ENCODE peak calls at places on chromosomes 6 and 20, in ten cellular contexts. E is neuronal stem cell, R is mammary epithelial cell, J is uterus, K is ovary, G is suprapubic skin, N is MM.1S, M is neural progenitor cell, D is mucosa of descending colon, O is cardiac muscle cell. Q is an unnamed sample. For H3K4me1, the result is how much of the 10 kb centered on the place peaks cover.

GRCh38 chr20:51978081-51978501 is 175.8 kb upstream of the SALL4 start:
- DNase-seq in D (no peak), O (no peak), R (no peak), N (peak), J (no peak), K (no peak), E (no peak), M (no peak), G (no peak), Q (no peak)

GRCh38 chr20:50478162-50479036 is 31.8 kb upstream of the PTPN1 start:
- DNase-seq in O (peak), M (peak), G (peak), D (peak), R (peak), J (peak), N (no peak), K (no peak), E (peak), Q (peak)

GRCh38 chr6:82882363-82883033 is 183.1 kb downstream of the UBE3D start:
- DNase-seq in D (no peak), J (no peak), G (no peak), M (no peak), O (no peak), E (no peak), N (no peak), K (no peak), R (no peak), Q (no peak)

GRCh38 chr6:46704562-46704961 is 16.9 kb downstream of the TDRD6 start:
- DNase-seq in O (peak), J (no peak), R (peak), E (no peak), N (no peak), D (no peak), M (peak), G (no peak), K (no peak), Q (no peak)

GRCh38 chr20:6626805-6627204 is 140.7 kb upstream of the BMP2 start:
- DNase-seq in M (peak), R (no peak), J (no peak), N (no peak), O (no peak), E (no peak), D (no peak), K (no peak), G (no peak), Q (no peak)

GRCh38 chr6:168207421-168208175 is 112.0 kb downstream of the DACT2 start:
- DNase-seq in N (no peak), R (no peak), D (no peak), E (no peak), K (no peak), M (no peak), O (no peak), G (no peak), J (no peak), Q (no peak)

GRCh38 chr20:11796041-11796440 is 121.7 kb upstream of the BTBD3 start:
- DNase-seq in R (no peak), O (no peak), M (no peak), G (no peak), D (no peak), N (no peak), K (no peak), E (no peak), J (no peak), Q (no peak)

GRCh38 chr6:45946887-45947286 is 68.8 kb downstream of the CLIC5 start:
- DNase-seq in M (no peak), N (no peak), J (no peak), K (no peak), G (no peak), R (no peak), O (no peak), E (no peak), D (no peak), Q (no peak)

GRCh38 chr6:1613631-1614447 is 4.1 kb downstream of the FOXC1 start:
- DNase-seq in K (no peak), N (no peak), M (peak), O (peak), R (peak), D (no peak), G (no peak), E (no peak), J (no peak), Q (peak)

GRCh38 chr6:43508481-43509141 is 1.5 kb downstream of the LRRC73 start:
- DNase-seq in J (no peak), D (no peak), O (no peak), M (no peak), K (no peak), G (no peak), R (no peak), E (no peak), N (no peak), Q (no peak)

GRCh38 chr6:155628315-155628714 is 172.7 kb upstream of the NOX3 start:
- DNase-seq in J (no peak), R (no peak), E (no peak), N (no peak), K (no peak), M (no peak), G (no peak), D (no peak), O (no peak), Q (no peak)

GRCh38 chr20:37933797-37934633 is 31.1 kb downstream of the VSTM2L start:
- DNase-seq in R (no peak), G (no peak), D (no peak), E (no peak), M (no peak), J (no peak), K (no peak), N (no peak), O (no peak), Q (no peak)

GRCh38 chr6:158041788-158042187 is 60.1 kb downstream of the SYNJ2 start:
- DNase-seq in E (no peak), N (no peak), O (no peak), G (no peak), R (no peak), J (no peak), M (no peak), K (no peak), D (peak), Q (no peak)

GRCh38 chr6:158042245-158042798 is 60.7 kb downstream of the SYNJ2 start:
- DNase-seq in J (peak), M (no peak), D (peak), N (no peak), O (peak), E (no peak), G (no peak), K (no peak), R (peak), Q (peak)

GRCh38 chr6:158044525-158044888 is 62.8 kb downstream of the SYNJ2 start:
- DNase-seq in N (no peak), O (no peak), M (no peak), K (no peak), E (no peak), R (no peak), G (no peak), J (no peak), D (no peak), Q (no peak)

GRCh38 chr6:158043008-158043407 is 61.3 kb downstream of the SYNJ2 start:
- DNase-seq in E (no peak), J (no peak), G (no peak), D (peak), M (no peak), O (no peak), R (no peak), K (no peak), N (no peak), Q (peak)

GRCh38 chr6:158043586-158044524 is 62.2 kb downstream of the SYNJ2 start:
- DNase-seq in J (no peak), K (no peak), O (peak), R (no peak), E (no peak), N (no peak), G (no peak), D (peak), M (no peak), Q (peak)
- H3K4me1 ChIP-seq in J (under half), K (under half), O (under half), R (half or more), E (under half), N (under half), G (half or more), D (under half), M (under half), Q (half or more)

DNA sequence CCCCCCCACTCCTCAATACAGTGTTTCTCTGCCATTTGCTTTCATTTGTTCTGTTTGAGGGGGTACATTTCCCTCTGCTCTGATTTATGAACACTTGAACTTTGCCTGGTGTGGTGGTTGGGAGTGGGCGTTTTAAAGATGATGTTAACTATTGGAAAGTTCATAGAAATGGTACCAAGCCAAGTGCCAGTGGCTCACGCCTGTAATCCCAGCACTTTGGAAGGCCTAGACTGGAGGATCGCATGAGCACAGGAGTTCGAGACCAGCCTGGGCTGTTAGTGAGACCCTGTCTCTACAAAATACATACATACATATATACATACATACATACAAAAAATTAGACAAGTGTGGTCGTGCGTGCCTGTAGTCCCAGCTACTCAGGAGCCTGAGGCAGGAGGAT is 1.1 kb downstream of the RAB32 start:
- DNase-seq in E (no peak), D (no peak), J (no peak), O (no peak), R (no peak), N (no peak), G (no peak), K (no peak), M (no peak), Q (no peak)
- H3K4me3 ChIP-seq in E (peak), D (no peak), J (peak), O (peak), R (peak), N (no peak), G (peak), K (peak), M (peak), Q (peak)

GRCh38 chr20:35303382-35303734 is 11.1 kb upstream of the FAM83C start:
- DNase-seq in M (no peak), N (no peak), D (no peak), R (no peak), O (no peak), G (no peak), J (no peak), K (no peak), E (no peak), Q (no peak)

GRCh38 chr20:35306931-35307517 is 14.8 kb upstream of the FAM83C start:
- DNase-seq in E (peak), J (no peak), D (no peak), N (peak), O (peak), G (no peak), R (peak), K (no peak), M (peak), Q (peak)

GRCh38 chr20:35305682-35306556 is 13.7 kb upstream of the FAM83C start:
- DNase-seq in R (peak), G (no peak), E (no peak), O (no peak), N (no peak), M (no peak), K (no peak), J (no peak), D (peak), Q (peak)

GRCh38 chr20:35303735-35304431 is 11.7 kb upstream of the FAM83C start:
- DNase-seq in D (peak), J (peak), K (peak), N (peak), E (peak), M (peak), R (peak), G (no peak), O (peak), Q (peak)

DNA sequence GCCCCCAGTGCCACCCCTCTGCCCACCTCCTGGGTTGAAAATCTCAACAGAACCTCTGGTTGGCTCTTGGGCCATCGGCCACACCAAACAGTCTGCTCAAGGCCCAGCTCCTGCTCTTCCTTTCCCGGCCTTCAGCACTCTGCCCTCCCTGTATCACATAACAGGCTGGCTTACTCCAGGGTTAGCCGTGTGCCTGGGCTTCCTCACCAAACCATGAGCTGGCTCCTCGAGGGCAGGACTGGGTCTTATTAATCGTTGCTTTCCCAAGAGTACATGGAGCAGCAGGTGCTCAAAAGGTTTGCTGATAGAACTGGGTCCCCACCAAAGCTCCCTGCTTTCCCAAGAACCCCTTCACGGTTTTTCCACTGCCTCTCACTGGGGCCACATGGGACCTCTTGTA is 12.7 kb upstream of the FAM83C start:
- DNase-seq in E (no peak), J (no peak), G (no peak), K (no peak), D (no peak), R (no peak), N (no peak), O (no peak), M (no peak), Q (no peak)
- H3K4me1 ChIP-seq in E (under half), J (under half), G (half or more), K (under half), D (under half), R (half or more), N (under half), O (under half), M (under half), Q (under half)

DNA sequence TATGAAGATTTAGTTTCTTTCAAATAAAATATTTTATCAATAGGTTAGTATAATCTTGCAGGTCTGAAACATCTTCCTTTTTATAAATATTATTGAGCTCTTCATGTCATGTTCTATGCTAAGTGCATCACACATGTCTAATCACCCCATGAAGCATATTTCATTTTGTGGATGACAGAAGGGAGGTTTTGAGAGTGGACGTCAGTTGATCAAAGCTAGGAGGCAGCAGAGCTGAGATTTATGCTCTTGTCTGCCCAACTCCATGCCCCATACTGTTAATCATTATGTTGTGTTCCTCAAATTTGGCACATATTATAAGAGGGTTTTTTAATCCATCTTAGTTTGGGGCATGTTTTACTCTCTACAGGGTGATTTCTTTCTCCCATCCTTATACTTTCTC is 22.7 kb downstream of the DSE start:
- DNase-seq in K (no peak), E (no peak), M (no peak), J (no peak), D (no peak), G (no peak), N (no peak), R (no peak), O (no peak), Q (no peak)
- H3K4me3 ChIP-seq in K (no peak), E (no peak), M (no peak), J (no peak), D (no peak), G (no peak), N (no peak), R (no peak), O (no peak), Q (no peak)

GRCh38 chr20:36849333-36850065 is 26.4 kb upstream of the TLDC2 start:
- DNase-seq in G (no peak), M (no peak), E (no peak), D (no peak), O (no peak), R (no peak), K (no peak), N (no peak), J (no peak), Q (no peak)
- H3K4me1 ChIP-seq in G (half or more), M (under half), E (under half), D (under half), O (under half), R (under half), K (under half), N (under half), J (under half), Q (under half)

GRCh38 chr6:161743526-161744196 is 469.8 kb upstream of the AGPAT4 start:
- DNase-seq in J (no peak), E (no peak), M (no peak), N (no peak), K (no peak), D (no peak), O (no peak), R (no peak), G (no peak), Q (no peak)

GRCh38 chr6:161748535-161749386 is 474.9 kb upstream of the AGPAT4 start:
- DNase-seq in M (peak), G (no peak), R (no peak), D (no peak), J (no peak), O (peak), K (no peak), N (no peak), E (peak), Q (no peak)

GRCh38 chr6:161744211-161745067 is 470.6 kb upstream of the AGPAT4 start:
- DNase-seq in R (no peak), M (no peak), K (no peak), D (no peak), G (no peak), N (no peak), O (no peak), E (no peak), J (no peak), Q (no peak)

GRCh38 chr6:161745128-161745527 is 471.3 kb upstream of the AGPAT4 start:
- DNase-seq in J (no peak), R (no peak), M (no peak), N (no peak), E (no peak), K (no peak), G (no peak), D (no peak), O (no peak), Q (no peak)

GRCh38 chr6:161745594-161745993 is 471.7 kb upstream of the AGPAT4 start:
- DNase-seq in E (no peak), J (no peak), M (peak), O (no peak), R (no peak), G (no peak), D (no peak), K (no peak), N (no peak), Q (no peak)
- H3K4me3 ChIP-seq in E (no peak), J (no peak), M (no peak), O (no peak), R (no peak), G (no peak), D (no peak), K (no peak), N (peak), Q (no peak)

GRCh38 chr6:31202259-31203166 is 32.0 kb upstream of the POU5F1 start:
- DNase-seq in G (no peak), O (no peak), J (no peak), K (no peak), N (no peak), M (no peak), E (no peak), D (peak), R (peak), Q (no peak)

GRCh38 chr6:31203345-31203979 is 33.0 kb upstream of the POU5F1 start:
- DNase-seq in D (peak), O (no peak), R (peak), G (no peak), M (no peak), J (peak), K (no peak), E (no peak), N (peak), Q (no peak)

GRCh38 chr6:31208506-31208905 is 38.0 kb upstream of the POU5F1 start:
- DNase-seq in K (no peak), M (peak), R (no peak), N (no peak), E (no peak), J (no peak), O (no peak), D (no peak), G (no peak), Q (no peak)

GRCh38 chr6:31205638-31206037 is 35.2 kb upstream of the POU5F1 start:
- DNase-seq in E (no peak), J (no peak), D (no peak), G (no peak), R (no peak), N (no peak), M (no peak), K (no peak), O (no peak), Q (no peak)

DNA sequence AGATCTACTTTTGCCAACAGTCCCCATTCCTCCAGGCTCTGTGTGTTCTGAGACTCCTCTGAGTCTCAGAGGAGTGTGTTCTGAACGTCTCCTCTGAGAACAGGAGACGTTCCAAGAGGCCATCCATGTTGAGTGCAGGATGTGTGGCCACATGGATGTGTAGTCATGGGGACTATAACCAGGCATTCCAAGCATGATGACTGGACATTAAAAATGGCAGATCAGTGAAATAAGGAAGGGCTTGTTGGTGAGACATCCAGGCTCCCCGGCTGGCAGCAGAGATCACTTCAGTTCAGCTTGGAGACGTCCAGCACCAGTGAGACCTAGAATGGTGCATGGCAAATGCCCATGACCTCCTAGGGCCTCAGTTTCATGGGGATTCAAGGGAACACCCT is 34.3 kb upstream of the POU5F1 start:
- DNase-seq in N (no peak), K (no peak), D (no peak), E (no peak), J (no peak), O (no peak), G (no peak), M (no peak), R (no peak), Q (no peak)
- H3K4me1 ChIP-seq in N (under half), K (under half), D (under half), E (under half), J (under half), O (under half), G (under half), M (under half), R (under half), Q (under half)

GRCh38 chr6:116277124-116277523 is 2.6 kb downstream of the TSPYL1 start:
- DNase-seq in M (no peak), J (no peak), K (no peak), R (no peak), D (no peak), N (no peak), E (no peak), G (no peak), O (no peak), Q (no peak)
- H3K4me3 ChIP-seq in M (peak), J (peak), K (peak), R (peak), D (no peak), N (peak), E (peak), G (peak), O (peak), Q (peak)

DNA sequence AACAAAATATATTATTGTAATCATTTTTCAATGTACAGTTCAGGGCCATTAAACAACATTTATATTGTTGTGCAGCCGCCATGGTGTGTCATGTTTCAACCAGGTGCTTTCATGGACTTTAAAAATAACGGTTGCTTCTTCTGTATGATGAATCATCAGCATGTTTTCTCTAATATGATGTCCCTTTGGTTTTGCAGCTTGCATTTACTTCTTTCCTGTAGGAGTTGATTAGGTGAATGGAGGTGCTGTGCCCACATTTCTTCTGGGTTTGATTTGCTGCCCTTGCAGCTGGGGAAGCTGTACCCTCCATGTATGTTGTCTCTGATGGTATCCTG is 54.9 kb upstream of the TULP4 start:
- DNase-seq in O (no peak), G (no peak), D (no peak), N (no peak), R (no peak), E (no peak), K (no peak), J (no peak), M (no peak), Q (no peak)
- H3K4me1 ChIP-seq in O (under half), G (under half), D (under half), N (under half), R (under half), E (under half), K (under half), J (under half), M (under half), Q (under half)

DNA sequence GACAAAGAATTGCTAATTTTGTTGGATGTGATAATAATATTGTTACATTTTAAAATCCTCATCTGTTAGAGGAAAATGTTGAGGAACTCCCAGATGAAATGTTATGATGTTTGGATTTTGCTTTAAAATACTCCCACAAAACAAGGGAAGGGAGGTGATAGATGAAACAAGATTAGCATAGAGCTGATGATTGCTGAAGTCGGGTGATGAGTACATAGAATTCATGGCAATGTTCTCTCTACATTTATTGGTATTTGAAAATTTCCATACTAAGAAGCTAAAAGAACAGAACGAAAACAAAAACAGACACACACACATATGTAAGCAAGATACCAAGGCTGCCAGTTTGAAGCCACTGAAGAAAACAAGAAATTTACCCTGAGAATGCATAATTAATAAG is 1.6 kb downstream of the GSTA4 start:
- DNase-seq in R (no peak), N (no peak), E (no peak), J (no peak), G (no peak), K (no peak), O (no peak), M (no peak), D (no peak), Q (no peak)
- H3K4me3 ChIP-seq in R (peak), N (no peak), E (peak), J (peak), G (peak), K (peak), O (peak), M (peak), D (no peak), Q (peak)